ENCODE peak calls at places on chromosome 7, in four cellular contexts. J is GM12878, I is K562, O is HL-60. G is an unnamed sample.

GRCh38 chr7:157113607-157114006 is 25.1 kb upstream of the UBE3C start:
- DNase-seq in J (no peak), I (no peak), O (no peak), G (no peak)

GRCh38 chr7:70098133-70098561 is 499.9 kb downstream of the AUTS2 start:
- DNase-seq in J (no peak), I (no peak), O (no peak), G (no peak)

GRCh38 chr7:121267612-121268011 is 61.2 kb upstream of the WNT16 start:
- DNase-seq in J (no peak), I (no peak), O (no peak), G (no peak)

GRCh38 chr7:122518488-122518887 is 180.4 kb downstream of the RNF133 start:
- DNase-seq in J (no peak), I (no peak), O (no peak), G (no peak)

GRCh38 chr7:74453321-74454011 is at the start of gene GTF2IRD1:
- DNase-seq in J (no peak), I (peak), O (peak), G (peak)

GRCh38 chr7:108328174-108328651 is 128.0 kb downstream of the NRCAM start:
- DNase-seq in J (peak), I (no peak), O (no peak), G (no peak)

GRCh38 chr7:14196555-14196954 is 207.1 kb upstream of the ETV1 start:
- DNase-seq in J (no peak), I (no peak), O (no peak), G (no peak)

GRCh38 chr7:106600569-106601373 is 60.2 kb downstream of the CCDC71L start:
- DNase-seq in J (no peak), I (no peak), O (no peak), G (no peak)

GRCh38 chr7:42831051-42831952 is 80.6 kb downstream of the C7orf25 start:
- DNase-seq in J (no peak), I (no peak), O (peak), G (no peak)

GRCh38 chr7:15326044-15326644 is 235.7 kb downstream of the AGMO start:
- DNase-seq in J (no peak), I (peak), O (no peak), G (no peak)

GRCh38 chr7:137081276-137081675 is 212.8 kb downstream of the CHRM2 start:
- DNase-seq in J (no peak), I (no peak), O (no peak), G (no peak)

GRCh38 chr7:134605978-134606923 is 40.4 kb upstream of the BPGM start:
- DNase-seq in J (no peak), I (peak), O (peak), G (peak)

GRCh38 chr7:96055717-96056116 is 266.2 kb downstream of the SLC25A13 start:
- DNase-seq in J (no peak), I (no peak), O (no peak), G (no peak)

GRCh38 chr7:27149817-27150567 is 2.4 kb downstream of the HOXA3 start:
- DNase-seq in J (no peak), I (no peak), O (no peak), G (no peak)

GRCh38 chr7:144546795-144547194 is 143.3 kb upstream of the NOBOX start:
- DNase-seq in J (no peak), I (no peak), O (no peak), G (no peak)

GRCh38 chr7:1322240-1323110 is 89.8 kb downstream of the UNCX start:
- DNase-seq in J (no peak), I (no peak), O (no peak), G (no peak)

GRCh38 chr7:148854975-148855374 is 29.1 kb downstream of the EZH2 start:
- DNase-seq in J (no peak), I (no peak), O (no peak), G (no peak)
- TF ChIP-seq SPI1 in J (no peak), I (no peak), O (no peak), G (no peak)

DNA sequence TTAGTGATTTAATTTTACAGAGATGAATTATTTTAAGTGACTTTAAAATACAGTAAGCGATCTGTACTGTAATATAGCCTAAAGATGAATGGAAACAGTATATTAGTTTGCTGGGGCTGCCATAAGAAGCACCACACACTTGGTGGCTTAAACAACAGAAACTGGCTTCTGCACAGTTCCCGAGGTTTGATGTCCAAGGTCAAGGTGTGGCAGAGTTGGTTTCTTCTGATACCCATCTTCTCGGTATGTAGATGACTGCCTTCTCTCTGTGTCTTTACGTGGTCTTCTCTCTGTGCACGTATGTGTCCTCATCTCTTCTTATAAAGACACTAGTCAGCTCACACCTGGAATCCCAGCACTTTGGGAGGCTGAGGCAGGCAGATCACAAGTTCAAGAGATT is 64.0 kb upstream of the KMT2E start:
- DNase-seq in J (no peak), I (no peak), O (no peak), G (no peak)
- TF ChIP-seq SPI1 in J (no peak), I (no peak), O (no peak), G (no peak)

GRCh38 chr7:112858838-112859237 is 68.6 kb upstream of the TMEM168 start:
- DNase-seq in J (no peak), I (no peak), O (no peak), G (no peak)

GRCh38 chr7:112853429-112853828 is 63.2 kb upstream of the TMEM168 start:
- DNase-seq in J (no peak), I (no peak), O (no peak), G (no peak)

GRCh38 chr7:112854169-112854568 is 64.0 kb upstream of the TMEM168 start:
- DNase-seq in J (no peak), I (no peak), O (no peak), G (no peak)

GRCh38 chr7:112855227-112855626 is 65.0 kb upstream of the TMEM168 start:
- DNase-seq in J (no peak), I (no peak), O (no peak), G (no peak)
- TF ChIP-seq SPI1 in J (no peak), I (no peak), O (no peak), G (no peak)

GRCh38 chr7:100105534-100105933 is 4.1 kb downstream of the AP4M1 start:
- DNase-seq in J (no peak), I (no peak), O (no peak), G (no peak)

GRCh38 chr7:100109521-100110163 is 8.2 kb downstream of the AP4M1 start:
- DNase-seq in J (no peak), I (no peak), O (no peak), G (no peak)

GRCh38 chr7:100107125-100107737 is 5.8 kb downstream of the AP4M1 start:
- DNase-seq in J (no peak), I (no peak), O (no peak), G (no peak)

GRCh38 chr7:100107890-100108289 is 6.4 kb downstream of the AP4M1 start:
- DNase-seq in J (no peak), I (no peak), O (no peak), G (no peak)

GRCh38 chr7:100106633-100107032 is 5.2 kb downstream of the AP4M1 start:
- DNase-seq in J (no peak), I (no peak), O (no peak), G (no peak)
- TF ChIP-seq SPI1 in J (no peak), I (no peak), O (no peak), G (no peak)

DNA sequence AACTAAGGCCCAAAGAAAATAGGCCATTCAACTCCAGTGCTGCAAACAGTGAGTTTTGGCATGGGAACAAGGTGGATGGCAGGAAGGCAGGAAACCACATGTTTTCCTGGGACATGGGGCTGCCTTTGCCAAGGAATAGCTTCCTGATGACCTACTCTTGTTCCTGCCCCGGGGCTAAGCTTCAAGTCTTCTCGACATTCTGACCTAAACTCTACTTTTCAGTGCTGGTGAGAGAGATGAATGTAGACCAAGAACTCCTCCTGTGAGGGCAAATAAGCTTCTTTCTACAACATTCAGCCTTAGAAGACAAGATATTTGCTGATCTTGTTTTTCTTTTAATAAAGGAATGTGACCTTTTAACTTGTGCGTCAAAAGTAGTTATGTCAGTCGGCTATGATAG is 199.0 kb downstream of the GPR37 start:
- DNase-seq in J (no peak), I (no peak), O (no peak), G (no peak)
- TF ChIP-seq SPI1 in J (no peak), I (no peak), O (no peak), G (no peak)

GRCh38 chr7:32677593-32677992 is 182.3 kb downstream of the AVL9 start:
- DNase-seq in J (no peak), I (no peak), O (no peak), G (no peak)

GRCh38 chr7:32676249-32676941 is 181.1 kb downstream of the AVL9 start:
- DNase-seq in J (no peak), I (no peak), O (no peak), G (no peak)

GRCh38 chr7:32681174-32681518 is 185.9 kb downstream of the AVL9 start:
- DNase-seq in J (no peak), I (no peak), O (no peak), G (no peak)

GRCh38 chr7:32679192-32679591 is 183.9 kb downstream of the AVL9 start:
- DNase-seq in J (no peak), I (no peak), O (no peak), G (no peak)

DNA sequence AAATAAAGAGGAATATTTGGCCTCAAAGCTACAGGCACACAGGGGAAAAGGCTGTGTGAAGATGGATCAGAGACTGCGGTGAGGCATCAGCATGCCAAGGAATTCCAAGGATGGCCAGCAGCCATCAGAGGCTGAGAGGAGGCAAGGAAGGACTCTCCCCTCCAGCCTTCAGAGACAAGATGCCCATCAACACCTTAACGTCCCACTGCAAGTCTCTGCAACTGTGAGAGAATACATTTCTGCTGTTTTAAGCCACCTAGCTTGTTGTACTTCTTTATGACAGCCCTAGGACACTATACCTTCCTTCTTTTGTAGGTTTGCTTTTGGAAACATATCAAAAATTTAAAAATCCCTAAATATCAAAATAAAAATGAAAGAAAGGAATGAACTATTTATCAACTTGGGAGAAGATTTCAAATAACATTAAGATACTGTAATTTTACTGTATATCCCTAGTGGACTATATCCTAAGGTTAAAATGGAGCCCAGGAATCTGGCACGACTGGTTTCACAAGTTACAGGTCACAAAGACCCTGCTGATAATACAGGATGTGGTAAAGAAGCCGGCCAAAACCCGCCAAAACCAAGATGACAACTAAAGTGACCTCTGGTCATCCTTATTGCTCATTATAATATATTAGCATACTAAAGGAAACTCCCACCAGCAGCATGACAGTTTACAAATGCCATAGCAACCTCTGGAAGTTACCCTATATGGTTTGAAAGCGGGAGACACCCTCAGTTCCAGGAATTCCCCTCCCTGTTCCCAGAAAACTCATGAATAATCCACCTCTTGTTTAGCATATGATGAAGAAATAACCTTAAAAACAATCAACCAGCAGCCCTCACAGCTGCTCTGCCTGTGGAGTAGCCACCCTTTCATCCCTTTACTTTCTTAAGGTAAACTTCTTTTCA is 185.2 kb downstream of the AVL9 start:
- DNase-seq in J (no peak), I (peak), O (no peak), G (no peak)
- TF ChIP-seq SPI1 in J (no peak), I (no peak), O (no peak), G (no peak)

GRCh38 chr7:140229591-140230516 is 53.1 kb upstream of the KDM7A start:
- DNase-seq in J (no peak), I (no peak), O (no peak), G (no peak)

GRCh38 chr7:140229101-140229525 is 52.3 kb upstream of the KDM7A start:
- DNase-seq in J (no peak), I (no peak), O (no peak), G (no peak)

GRCh38 chr7:140222797-140223196 is 46.0 kb upstream of the KDM7A start:
- DNase-seq in J (no peak), I (no peak), O (no peak), G (no peak)

GRCh38 chr7:140223515-140224221 is 46.9 kb upstream of the KDM7A start:
- DNase-seq in J (no peak), I (peak), O (no peak), G (no peak)

GRCh38 chr7:140225562-140226249 is 48.9 kb upstream of the KDM7A start:
- DNase-seq in J (no peak), I (no peak), O (no peak), G (no peak)
- TF ChIP-seq SPI1 in J (no peak), I (no peak), O (no peak), G (no peak)

DNA sequence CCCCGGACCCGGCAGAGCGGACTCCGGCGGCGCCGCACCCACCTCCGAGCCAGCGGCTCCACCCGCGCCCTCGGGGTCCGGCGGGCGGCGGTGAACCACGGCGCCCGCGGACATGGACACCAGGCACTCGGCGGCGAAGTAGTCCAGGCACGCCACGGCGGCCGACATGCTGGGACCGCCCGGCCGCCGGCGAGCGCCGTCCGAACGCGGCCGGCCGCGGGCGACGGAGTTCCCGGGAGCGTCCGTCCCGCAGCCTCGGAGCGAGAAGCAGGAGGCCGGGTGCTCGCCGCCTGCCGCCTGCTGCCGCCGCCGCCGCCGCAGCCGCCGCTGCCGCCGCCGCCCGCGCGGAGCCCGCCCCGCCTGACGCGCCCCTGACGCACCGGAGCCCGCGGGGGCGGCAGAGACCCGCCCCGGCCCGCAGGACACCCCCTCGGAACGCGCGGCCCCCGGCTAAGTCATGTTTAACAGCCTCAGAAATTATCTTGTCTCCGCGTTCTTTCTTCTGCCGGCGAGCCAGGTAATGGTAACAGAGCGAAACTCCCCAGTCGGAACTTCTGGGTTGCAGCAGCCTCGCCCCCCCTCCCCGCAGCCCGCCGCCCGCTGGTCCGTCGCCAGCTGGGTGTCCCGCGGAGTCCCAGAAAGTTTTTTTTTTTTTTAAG is at the start of gene KLF14:
- DNase-seq in J (no peak), I (peak), O (no peak), G (peak)
- TF ChIP-seq SPI1 in J (no peak), I (no peak), O (no peak), G (no peak)